ENCODE peak calls at places on chromosomes 13 and 19, in seven cellular contexts. W is AG10803, C is IMR-90, R is glutamatergic neuron, J is uterus, V is LNCaP clone FGC, F is cardiac muscle cell. T is an unnamed sample.

GRCh38 chr19:47433121-47433520 is 13.8 kb upstream of the MEIS3 start:
- DNase-seq in W (peak), C (no peak), R (no peak), J (no peak), V (no peak), F (peak), T (no peak)

GRCh38 chr13:110108348-110109139 is 198.4 kb downstream of the COL4A1 start:
- DNase-seq in W (peak), C (peak), R (peak), J (peak), V (peak), F (peak), T (peak)

GRCh38 chr13:66312312-66313087 is 917.6 kb downstream of the PCDH9 start:
- DNase-seq in W (peak), C (peak), R (no peak), J (no peak), V (peak), F (peak), T (no peak)

GRCh38 chr13:49683489-49683888 is 7.8 kb downstream of the EBPL start:
- DNase-seq in W (no peak), C (no peak), R (no peak), J (no peak), V (no peak), F (no peak), T (no peak)

GRCh38 chr13:72390909-72391308 is 336.5 kb downstream of the MZT1 start:
- DNase-seq in W (peak), C (no peak), R (no peak), J (no peak), V (no peak), F (no peak), T (no peak)

GRCh38 chr13:36954542-36954941 is 34.5 kb upstream of the SMAD9 start:
- DNase-seq in W (no peak), C (peak), R (no peak), J (no peak), V (no peak), F (no peak), T (no peak)

GRCh38 chr19:11964858-11965645 is at the start of gene ZNF763:
- DNase-seq in W (peak), C (peak), R (peak), J (peak), V (peak), F (peak), T (peak)

GRCh38 chr19:56111601-56112312 is 9.3 kb downstream of the ZNF787 start:
- DNase-seq in W (no peak), C (no peak), R (no peak), J (no peak), V (peak), F (no peak), T (no peak)

GRCh38 chr19:34979819-34980640 is 16.0 kb upstream of the ZNF792 start:
- DNase-seq in W (no peak), C (no peak), R (no peak), J (no peak), V (no peak), F (no peak), T (no peak)

GRCh38 chr13:46631184-46631542 is 78.2 kb downstream of the LRCH1 start:
- DNase-seq in W (no peak), C (no peak), R (no peak), J (no peak), V (no peak), F (no peak), T (no peak)

GRCh38 chr19:11538232-11539036 is at the start of gene CNN1:
- DNase-seq in W (peak), C (peak), R (peak), J (peak), V (no peak), F (peak), T (peak)

GRCh38 chr19:5261151-5261890 is 79.3 kb downstream of the PTPRS start:
- DNase-seq in W (no peak), C (no peak), R (no peak), J (no peak), V (peak), F (no peak), T (no peak)

GRCh38 chr19:49200238-49200862 is 42.8 kb downstream of the TRPM4 start:
- DNase-seq in W (no peak), C (no peak), R (no peak), J (no peak), V (no peak), F (no peak), T (no peak)
- TF ChIP-seq CTCF in W (no peak), C (no peak), R (no peak), J (no peak), V (no peak), F (no peak), T (no peak)

DNA sequence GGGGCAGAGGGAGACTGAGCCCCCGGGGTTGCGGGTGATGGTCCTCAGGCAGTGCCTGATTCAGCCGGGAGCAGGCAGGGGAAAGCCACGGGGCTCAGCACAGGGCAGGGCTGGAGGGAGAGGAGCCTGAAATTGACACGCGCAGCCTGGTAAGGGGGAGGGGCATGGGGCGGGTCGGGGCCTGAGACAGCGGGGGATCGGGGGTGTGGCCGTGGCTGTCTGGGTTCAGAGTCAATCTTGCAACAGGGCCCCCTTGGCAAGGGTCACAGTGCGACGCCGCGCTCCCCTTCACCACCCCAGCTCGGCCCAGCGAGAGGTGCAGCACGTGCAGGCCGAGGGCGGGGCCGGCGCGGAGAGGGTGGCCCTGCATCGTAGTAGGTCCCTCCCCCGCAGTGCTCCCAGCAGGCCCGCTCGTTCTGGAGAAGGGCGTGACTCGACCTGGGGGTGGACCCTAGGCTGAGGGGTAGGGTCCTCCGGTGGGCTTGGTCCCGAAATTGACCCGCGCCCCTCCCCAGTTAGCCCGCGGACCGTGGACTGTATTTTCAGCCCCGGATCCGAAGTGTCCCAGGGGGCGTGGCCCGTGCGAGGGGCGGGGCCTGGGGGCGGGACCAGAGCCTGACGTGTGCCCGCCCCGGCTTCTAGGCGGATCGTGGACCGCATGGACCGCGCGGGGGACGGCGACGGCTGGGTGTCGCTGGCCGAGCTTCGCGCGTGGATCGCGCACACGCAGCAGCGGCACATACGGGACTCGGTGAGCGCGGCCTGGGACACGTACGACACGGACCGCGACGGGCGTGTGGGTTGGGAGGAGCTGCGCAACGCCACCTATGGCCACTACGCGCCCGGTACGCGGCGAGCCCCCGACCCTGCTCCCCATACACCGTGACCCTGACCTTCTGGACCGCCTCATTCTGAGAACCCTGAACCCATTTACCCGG is 6.0 kb downstream of the RCN3 start:
- DNase-seq in W (peak), C (peak), R (peak), J (peak), V (no peak), F (peak), T (peak)
- TF ChIP-seq CTCF in W (no peak), C (no peak), R (peak), J (no peak), V (peak), F (peak), T (no peak)

GRCh38 chr13:95058680-95059079 is 242.6 kb downstream of the ABCC4 start:
- DNase-seq in W (no peak), C (no peak), R (no peak), J (no peak), V (no peak), F (no peak), T (no peak)
- TF ChIP-seq CTCF in W (no peak), C (no peak), R (no peak), J (no peak), V (no peak), F (no peak), T (no peak)

GRCh38 chr19:943551-944170 is 17.8 kb downstream of the ARID3A start:
- DNase-seq in W (no peak), C (no peak), R (no peak), J (no peak), V (no peak), F (no peak), T (no peak)
- TF ChIP-seq CTCF in W (no peak), C (no peak), R (no peak), J (no peak), V (no peak), F (no peak), T (no peak)

GRCh38 chr19:45913874-45914830 is at the start of gene NANOS2:
- DNase-seq in W (no peak), C (no peak), R (peak), J (no peak), V (no peak), F (peak), T (no peak)
- TF ChIP-seq CTCF in W (no peak), C (no peak), R (no peak), J (no peak), V (no peak), F (no peak), T (no peak)

GRCh38 chr19:42634409-42635232 is 39.9 kb upstream of the CEACAM8 start:
- DNase-seq in W (peak), C (peak), R (peak), J (no peak), V (no peak), F (peak), T (no peak)
- TF ChIP-seq CTCF in W (peak), C (peak), R (peak), J (no peak), V (peak), F (peak), T (no peak)

DNA sequence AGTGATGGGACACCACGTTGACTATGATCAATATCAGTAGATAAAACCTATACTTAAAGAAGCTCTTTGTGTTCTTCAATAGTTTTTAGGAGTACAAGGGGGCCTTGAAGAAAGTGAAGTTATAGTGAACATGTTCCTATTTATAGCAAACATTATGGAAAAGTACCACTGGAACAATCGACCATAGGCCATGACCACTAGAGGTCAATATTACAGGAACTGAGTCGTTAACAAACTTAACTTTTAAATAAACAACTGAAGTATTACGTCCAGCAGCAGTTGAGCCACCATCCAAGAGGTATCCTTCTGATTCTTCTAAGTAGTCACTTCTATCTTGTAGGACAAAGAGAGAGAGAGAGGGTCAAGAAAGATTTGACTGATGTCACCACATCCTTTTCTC is 391.0 kb upstream of the SLITRK5 start:
- DNase-seq in W (no peak), C (no peak), R (no peak), J (no peak), V (no peak), F (no peak), T (no peak)
- TF ChIP-seq CTCF in W (no peak), C (no peak), R (no peak), J (no peak), V (peak), F (no peak), T (no peak)

GRCh38 chr13:99176309-99177276 is 24.1 kb upstream of the UBAC2 start:
- DNase-seq in W (peak), C (peak), R (peak), J (peak), V (no peak), F (peak), T (peak)
- TF ChIP-seq CTCF in W (peak), C (peak), R (peak), J (peak), V (peak), F (peak), T (peak)